ENCODE peak calls at places on chromosomes 12 and 14, in nine cellular contexts. T is AG04450; R is GM23248; G is suprapubic skin; F is neural progenitor cell; C is dorsolateral prefrontal cortex; X is Peyer's patch; Y is CD4-positive, alpha-beta T cell; B is adrenal gland. M is an unnamed sample.
A peak's percentile ranks its signal among the peaks of the same experiment; 100 is the strongest.

GRCh38 chr12:88706286-88706685 is 126.0 kb upstream of the KITLG start:
- DNase-seq in T (no peak), R (peak; percentile 25), G (no peak), F (no peak), C (no peak), X (no peak), Y (no peak), B (no peak), M (no peak)

GRCh38 chr14:77903233-77903632 is 103.3 kb downstream of the ADCK1 start:
- DNase-seq in T (no peak), R (peak; percentile 70), G (peak; percentile 10), F (no peak), C (no peak), X (no peak), Y (no peak), B (no peak), M (no peak)

GRCh38 chr12:120816363-120816762 is 87.8 kb downstream of the SPPL3 start:
- DNase-seq in T (no peak), R (no peak), G (no peak), F (no peak), C (no peak), X (no peak), Y (no peak), B (no peak), M (no peak)

GRCh38 chr12:49666176-49666575 is 41.0 kb downstream of the FMNL3 start:
- DNase-seq in T (no peak), R (no peak), G (no peak), F (no peak), C (no peak), X (no peak), Y (no peak), B (no peak), M (no peak)

GRCh38 chr14:85214471-85214870 is 315.5 kb upstream of the FLRT2 start:
- DNase-seq in T (no peak), R (peak; percentile 41), G (no peak), F (no peak), C (no peak), X (no peak), Y (no peak), B (no peak), M (no peak)

GRCh38 chr14:98580131-98580678 is 691.8 kb downstream of the BCL11B start:
- DNase-seq in T (no peak), R (peak; percentile 1), G (no peak), F (peak; percentile 67), C (no peak), X (no peak), Y (no peak), B (no peak), M (no peak)

GRCh38 chr12:645563-646071 is 17.6 kb downstream of the NINJ2 start:
- DNase-seq in T (no peak), R (peak; percentile 88), G (peak; percentile 74), F (no peak), C (no peak), X (no peak), Y (no peak), B (peak; percentile 62), M (peak; percentile 65)

GRCh38 chr14:68748691-68749090 is 44.2 kb downstream of the ZFP36L1 start:
- DNase-seq in T (no peak), R (no peak), G (peak; percentile 19), F (no peak), C (no peak), X (no peak), Y (no peak), B (no peak), M (no peak)

GRCh38 chr14:37595809-37596595 is 573 bp downstream of the TTC6 start:
- DNase-seq in T (no peak), R (peak; percentile 53), G (no peak), F (peak; percentile 71), C (no peak), X (peak; percentile 89), Y (no peak), B (no peak), M (no peak)

GRCh38 chr12:93743229-93743998 is 66.2 kb downstream of the CRADD start:
- DNase-seq in T (no peak), R (no peak), G (no peak), F (no peak), C (no peak), X (no peak), Y (no peak), B (no peak), M (no peak)

GRCh38 chr14:71363961-71364360 is 456.7 kb downstream of the PCNX1 start:
- DNase-seq in T (no peak), R (peak; percentile 73), G (no peak), F (no peak), C (no peak), X (no peak), Y (no peak), B (no peak), M (no peak)

GRCh38 chr14:100875861-100876590 is 27.5 kb downstream of the RTL1 start:
- DNase-seq in T (no peak), R (no peak), G (no peak), F (no peak), C (peak; percentile 30), X (peak; percentile 37), Y (no peak), B (no peak), M (no peak)

GRCh38 chr12:64679487-64679983 is 69.2 kb downstream of the RASSF3 start:
- DNase-seq in T (no peak), R (peak; percentile 88), G (peak; percentile 85), F (no peak), C (no peak), X (peak; percentile 63), Y (peak; percentile 69), B (peak; percentile 71), M (peak; percentile 73)

GRCh38 chr12:72282721-72283120 is 10.6 kb downstream of the TRHDE start:
- DNase-seq in T (no peak), R (peak; percentile 34), G (no peak), F (peak; percentile 32), C (no peak), X (no peak), Y (no peak), B (no peak), M (no peak)

GRCh38 chr12:18296909-18297280 is 35.6 kb downstream of the PIK3C2G start:
- DNase-seq in T (no peak), R (no peak), G (no peak), F (no peak), C (no peak), X (no peak), Y (no peak), B (no peak), M (no peak)

GRCh38 chr14:74608959-74609611 is 3.0 kb downstream of the LTBP2 start:
- DNase-seq in T (peak; percentile 79), R (peak; percentile 86), G (peak; percentile 91), F (peak; percentile 84), C (peak; percentile 81), X (peak; percentile 87), Y (peak; percentile 90), B (peak; percentile 84), M (peak; percentile 86)

DNA sequence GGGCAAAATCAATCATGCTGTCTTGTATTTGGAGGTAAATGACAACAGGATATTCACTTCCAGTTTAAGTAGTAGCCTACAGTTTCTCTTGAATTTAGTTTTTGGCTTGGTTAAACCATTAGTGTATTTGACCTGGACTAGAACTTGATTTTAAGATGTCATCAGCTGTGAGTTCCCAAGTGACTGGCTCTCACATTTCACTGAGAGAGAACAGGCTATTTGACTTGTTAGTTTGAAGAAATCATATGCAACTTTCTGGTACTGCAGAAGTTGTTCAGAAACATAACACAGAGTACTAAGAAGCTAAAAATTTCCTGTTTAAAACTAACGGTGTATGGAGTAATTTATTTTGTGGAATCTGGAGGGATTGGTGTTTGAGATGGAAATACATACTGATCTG is 22.3 kb downstream of the MNAT1 start:
- DNase-seq in T (no peak), R (peak; percentile 33), G (no peak), F (no peak), C (no peak), X (no peak), Y (no peak), B (no peak), M (no peak)
- H3K27ac ChIP-seq in T (no peak overlapping the region), R (peak overlapping the region; percentile 84), G (no peak overlapping the region), F (no peak overlapping the region), C (no peak overlapping the region), X (no peak overlapping the region), Y (no peak overlapping the region), B (no peak overlapping the region), M (no peak overlapping the region)

DNA sequence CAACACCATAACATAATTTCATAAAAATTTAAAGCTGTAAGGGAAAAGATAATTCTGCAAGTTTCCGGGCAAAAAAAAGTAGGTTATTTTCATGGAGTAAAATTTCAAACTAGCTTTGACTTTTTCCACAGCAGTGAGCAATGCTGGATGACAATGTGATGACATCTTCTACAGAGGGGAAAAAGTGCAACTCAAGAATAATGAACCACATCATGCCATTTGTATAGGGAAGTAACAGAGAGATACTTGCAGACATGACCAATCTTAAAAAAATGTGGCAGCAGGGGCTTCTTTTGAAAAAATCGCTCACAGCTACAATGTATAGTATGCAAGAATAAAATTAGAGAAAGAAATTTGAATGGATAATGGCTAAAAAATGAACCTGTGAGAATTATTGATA is 115.4 kb downstream of the DHRS2 start:
- DNase-seq in T (no peak), R (peak; percentile 21), G (no peak), F (no peak), C (no peak), X (no peak), Y (no peak), B (no peak), M (no peak)
- H3K27ac ChIP-seq in T (no peak overlapping the region), R (no peak overlapping the region), G (no peak overlapping the region), F (no peak overlapping the region), C (no peak overlapping the region), X (no peak overlapping the region), Y (no peak overlapping the region), B (no peak overlapping the region), M (no peak overlapping the region)

GRCh38 chr12:57840701-57841100 is 5.8 kb downstream of the CTDSP2 start:
- DNase-seq in T (no peak), R (peak; percentile 50), G (no peak), F (no peak), C (no peak), X (no peak), Y (no peak), B (no peak), M (no peak)
- H3K27ac ChIP-seq in T (no peak overlapping the region), R (no peak overlapping the region), G (no peak overlapping the region), F (no peak overlapping the region), C (no peak overlapping the region), X (no peak overlapping the region), Y (peak overlapping the region; percentile 44), B (no peak overlapping the region), M (peak overlapping the region; percentile 96)

GRCh38 chr12:52439845-52440244 is 5.7 kb upstream of the KRT75 start:
- DNase-seq in T (no peak), R (no peak), G (no peak), F (no peak), C (no peak), X (no peak), Y (no peak), B (no peak), M (no peak)

GRCh38 chr12:52437508-52437907 is 3.3 kb upstream of the KRT75 start:
- DNase-seq in T (no peak), R (no peak), G (no peak), F (no peak), C (no peak), X (no peak), Y (no peak), B (no peak), M (no peak)

GRCh38 chr12:52436828-52437474 is 2.8 kb upstream of the KRT75 start:
- DNase-seq in T (no peak), R (no peak), G (no peak), F (no peak), C (no peak), X (no peak), Y (no peak), B (no peak), M (no peak)

GRCh38 chr12:52439420-52439819 is 5.2 kb upstream of the KRT75 start:
- DNase-seq in T (no peak), R (no peak), G (no peak), F (no peak), C (no peak), X (no peak), Y (no peak), B (no peak), M (no peak)

GRCh38 chr12:52438305-52439301 is 4.4 kb upstream of the KRT75 start:
- DNase-seq in T (no peak), R (no peak), G (no peak), F (no peak), C (no peak), X (no peak), Y (no peak), B (no peak), M (no peak)
- H3K27ac ChIP-seq in T (no peak overlapping the region), R (no peak overlapping the region), G (no peak overlapping the region), F (no peak overlapping the region), C (no peak overlapping the region), X (no peak overlapping the region), Y (no peak overlapping the region), B (no peak overlapping the region), M (no peak overlapping the region)

M was measured in uterus.